ENCODE peak calls at places on chromosomes 7 and 10, in nine cellular contexts. D, V, F, W, M, Z, U, T and O are unnamed samples.

GRCh38 chr10:598415-599170 is 90.9 kb downstream of the DIP2C start:
- DNase-seq in D (no peak), V (no peak), F (no peak), W (no peak), M (no peak), Z (no peak), U (no peak), T (no peak), O (no peak)

GRCh38 chr7:71497233-71497946 is 365.4 kb downstream of the GALNT17 start:
- DNase-seq in D (no peak), V (no peak), F (no peak), W (no peak), M (no peak), Z (no peak), U (no peak), T (no peak), O (no peak)

GRCh38 chr7:8103282-8103681 is 134.7 kb downstream of the GLCCI1 start:
- DNase-seq in D (no peak), V (no peak), F (no peak), W (no peak), M (no peak), Z (no peak), U (no peak), T (no peak), O (no peak)

GRCh38 chr7:147861058-147861716 is 729.4 kb upstream of the C7orf33 start:
- DNase-seq in D (no peak), V (no peak), F (no peak), W (no peak), M (no peak), Z (no peak), U (no peak), T (no peak), O (no peak)

GRCh38 chr7:36391436-36392198 is 2.0 kb downstream of the ANLN start:
- DNase-seq in D (no peak), V (no peak), F (no peak), W (peak; percentile 36), M (no peak), Z (no peak), U (no peak), T (no peak), O (no peak)

GRCh38 chr7:95899919-95900513 is 127.7 kb downstream of the DYNC1I1 start:
- DNase-seq in D (no peak), V (no peak), F (no peak), W (peak; percentile 14), M (peak; percentile 5), Z (peak; percentile 6), U (no peak), T (no peak), O (no peak)

GRCh38 chr7:45191361-45191760 is 33.8 kb downstream of the RAMP3 start:
- DNase-seq in D (no peak), V (no peak), F (no peak), W (no peak), M (no peak), Z (no peak), U (no peak), T (no peak), O (no peak)

GRCh38 chr7:149763563-149764240 is 9.7 kb downstream of the ZNF467 start:
- DNase-seq in D (no peak), V (no peak), F (no peak), W (no peak), M (no peak), Z (no peak), U (no peak), T (no peak), O (no peak)

GRCh38 chr10:75507469-75507868 is 76.0 kb downstream of the LRMDA start:
- DNase-seq in D (no peak), V (no peak), F (no peak), W (no peak), M (no peak), Z (no peak), U (no peak), T (no peak), O (no peak)

GRCh38 chr10:78255796-78256638 is 222.4 kb downstream of the RPS24 start:
- DNase-seq in D (no peak), V (no peak), F (peak; percentile 52), W (peak; percentile 97), M (peak; percentile 78), Z (peak; percentile 16), U (peak; percentile 43), T (peak; percentile 94), O (no peak)

GRCh38 chr10:85594239-85594638 is 772.4 kb downstream of the GRID1 start:
- DNase-seq in D (no peak), V (no peak), F (no peak), W (no peak), M (no peak), Z (no peak), U (no peak), T (no peak), O (no peak)

DNA sequence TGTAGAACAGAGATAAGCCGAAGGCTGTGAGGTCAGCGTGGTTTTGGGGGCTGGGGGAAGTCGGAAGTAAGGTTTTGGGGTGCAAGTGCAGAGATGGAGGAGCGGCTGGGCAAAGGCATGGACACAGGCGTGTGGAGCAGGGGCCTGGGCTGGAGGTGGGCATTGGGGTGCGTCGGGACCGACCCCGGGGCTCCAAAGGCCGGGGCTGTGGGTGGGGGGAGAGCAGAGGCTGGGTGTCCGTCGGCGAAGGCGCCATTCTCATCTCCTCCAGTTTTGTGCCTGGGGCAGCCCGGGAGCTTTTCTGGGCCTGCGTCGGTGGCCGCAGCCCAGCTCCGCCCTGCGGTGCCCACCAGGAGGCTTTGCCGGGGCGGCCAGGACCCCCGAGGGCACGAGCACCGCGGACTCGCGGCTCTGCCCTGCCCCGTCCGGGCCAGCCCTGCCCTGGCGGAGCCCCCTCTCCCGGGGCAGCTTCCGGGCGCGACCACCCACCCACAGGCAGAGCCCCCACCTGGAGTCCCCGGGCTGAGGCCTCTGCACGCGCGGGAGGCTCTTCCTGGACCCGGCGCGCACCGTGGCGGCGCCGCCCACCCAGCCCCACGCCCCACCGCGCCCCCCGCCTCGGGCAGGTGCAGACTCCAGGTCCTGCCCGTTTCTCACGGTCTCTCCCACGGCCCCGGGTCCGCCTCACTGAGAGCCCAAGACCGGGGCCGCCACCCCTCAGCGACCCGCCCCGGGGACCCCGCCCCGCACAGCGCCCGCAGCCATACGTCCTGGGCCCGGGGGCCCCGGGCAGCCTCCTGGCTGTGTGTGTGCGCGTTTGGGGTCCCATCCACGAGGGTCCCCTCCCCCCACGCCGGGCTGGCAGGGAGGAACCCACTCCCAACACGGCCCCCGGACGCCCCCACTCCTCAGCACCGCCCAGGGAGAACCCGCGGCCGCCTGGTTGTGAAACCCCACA is 7.7 kb upstream of the SCART1 start:
- DNase-seq in D (peak; percentile 2), V (no peak), F (no peak), W (no peak), M (no peak), Z (no peak), U (peak; percentile 16), T (no peak), O (no peak)
- H3K9me3 ChIP-seq in D (no peaks in the 10 kb centered on the region), V (peaks cover 23% of the 10 kb centered on the region), F (peaks cover 27% of the 10 kb centered on the region), W (peaks cover 47% of the 10 kb centered on the region), M (peaks cover 37% of the 10 kb centered on the region), Z (peaks cover 11% of the 10 kb centered on the region), U (peaks cover 37% of the 10 kb centered on the region), T (no peaks in the 10 kb centered on the region), O (peaks cover 13% of the 10 kb centered on the region)

DNA sequence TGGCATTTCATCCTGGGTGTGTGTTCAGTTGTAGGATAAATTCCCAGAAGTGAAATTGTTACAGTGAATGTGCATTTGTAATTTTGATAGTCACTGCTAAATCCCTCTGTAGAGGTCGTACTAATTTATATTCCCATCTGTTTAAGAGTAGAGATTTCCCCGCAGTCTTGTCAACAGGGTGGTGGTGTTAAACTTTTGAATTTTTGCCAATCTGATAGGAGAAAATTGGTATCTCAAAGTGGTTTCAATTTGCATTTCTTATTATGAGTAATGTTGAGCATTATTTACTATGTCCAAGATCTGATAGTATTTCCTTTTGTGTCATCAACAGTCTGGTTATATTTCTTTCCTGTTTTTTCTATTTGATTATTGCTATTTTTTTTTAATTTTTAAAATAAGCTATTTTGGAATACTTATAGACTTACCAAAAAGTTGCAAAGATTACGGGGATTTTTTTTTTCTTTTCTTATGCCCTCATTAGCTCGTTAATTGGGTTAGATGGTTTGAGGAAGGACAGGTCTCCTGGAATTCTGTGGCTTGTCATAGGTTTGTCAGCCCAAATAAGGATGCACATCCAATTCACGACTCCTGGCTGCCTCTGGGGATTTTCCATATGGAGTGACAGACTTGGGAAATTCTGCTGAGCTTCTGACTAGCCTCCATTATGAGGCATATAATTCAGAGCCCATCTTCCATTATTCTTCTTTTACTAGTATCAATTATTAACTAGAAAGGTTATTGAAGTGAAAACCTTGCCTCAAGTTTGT is 101.9 kb downstream of the AUTS2 start:
- DNase-seq in D (no peak), V (peak; percentile 45), F (no peak), W (no peak), M (no peak), Z (no peak), U (no peak), T (no peak), O (no peak)
- H3K9me3 ChIP-seq in D (no peaks in the 10 kb centered on the region), V (no peaks in the 10 kb centered on the region), F (no peaks in the 10 kb centered on the region), W (no peaks in the 10 kb centered on the region), M (no peaks in the 10 kb centered on the region), Z (no peaks in the 10 kb centered on the region), U (no peaks in the 10 kb centered on the region), T (no peaks in the 10 kb centered on the region), O (no peaks in the 10 kb centered on the region)

GRCh38 chr7:154884348-154884920 is 118.5 kb downstream of the PAXIP1 start:
- DNase-seq in D (no peak), V (no peak), F (no peak), W (no peak), M (no peak), Z (no peak), U (no peak), T (no peak), O (no peak)

GRCh38 chr7:154882931-154883474 is 119.9 kb downstream of the PAXIP1 start:
- DNase-seq in D (no peak), V (no peak), F (no peak), W (no peak), M (no peak), Z (no peak), U (no peak), T (no peak), O (no peak)

GRCh38 chr7:154881526-154881925 is 121.4 kb downstream of the PAXIP1 start:
- DNase-seq in D (no peak), V (no peak), F (no peak), W (no peak), M (no peak), Z (no peak), U (no peak), T (no peak), O (no peak)

GRCh38 chr7:154888690-154889089 is 114.2 kb downstream of the PAXIP1 start:
- DNase-seq in D (no peak), V (no peak), F (no peak), W (no peak), M (no peak), Z (no peak), U (no peak), T (no peak), O (no peak)

DNA sequence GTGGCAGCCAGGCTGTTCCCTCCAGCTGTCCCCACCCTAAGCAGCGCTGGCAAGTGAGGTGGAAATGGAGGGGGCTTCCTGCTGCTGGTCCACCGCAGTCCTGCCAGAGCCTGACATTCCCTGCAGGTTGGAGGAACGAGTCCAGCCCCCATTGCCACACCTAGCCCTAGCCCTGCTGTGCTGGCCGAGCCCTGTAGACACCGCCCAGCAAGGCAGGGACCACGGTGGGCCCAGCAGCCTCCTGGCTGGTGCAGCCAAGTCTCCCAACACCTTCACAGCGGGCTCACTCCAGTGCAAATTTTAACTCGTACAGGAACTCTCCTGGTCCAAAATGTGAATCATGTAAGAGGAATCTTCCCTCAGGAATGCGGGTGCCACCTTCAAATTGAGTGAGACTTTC is 116.3 kb downstream of the PAXIP1 start:
- DNase-seq in D (no peak), V (no peak), F (no peak), W (no peak), M (no peak), Z (no peak), U (no peak), T (no peak), O (no peak)
- H3K9me3 ChIP-seq in D (no peaks in the 10 kb centered on the region), V (peaks cover 8% of the 10 kb centered on the region), F (no peaks in the 10 kb centered on the region), W (peaks cover 14% of the 10 kb centered on the region), M (peaks cover 16% of the 10 kb centered on the region), Z (no peaks in the 10 kb centered on the region), U (no peaks in the 10 kb centered on the region), T (no peaks in the 10 kb centered on the region), O (no peaks in the 10 kb centered on the region)

GRCh38 chr7:63012633-63013183 is 985.9 kb upstream of the ZNF722 start:
- DNase-seq in D (no peak), V (no peak), F (no peak), W (no peak), M (no peak), Z (peak; percentile 24), U (no peak), T (no peak), O (no peak)
- H3K9me3 ChIP-seq in D (no peaks in the 10 kb centered on the region), V (peaks cover 2% of the 10 kb centered on the region), F (peaks cover 3% of the 10 kb centered on the region), W (peaks cover 19% of the 10 kb centered on the region), M (peaks cover 10% of the 10 kb centered on the region), Z (no peaks in the 10 kb centered on the region), U (no peaks in the 10 kb centered on the region), T (no peaks in the 10 kb centered on the region), O (no peaks in the 10 kb centered on the region)